ENCODE peak calls at places on chromosome 21, in four cellular contexts. Y is heart left ventricle, V is AG10803, S is fibroblast of pulmonary artery. K is an unnamed sample.

GRCh38 chr21:37149411-37149810 is 76.4 kb downstream of the TTC3 start:
- DNase-seq in V (peak), Y (no peak), S (peak), K (peak)

GRCh38 chr21:31874817-31875216 is 2.0 kb downstream of the HUNK start:
- DNase-seq in V (no peak), S (no peak), Y (no peak), K (no peak)

GRCh38 chr21:44333701-44334636 is 5.2 kb downstream of the CFAP410 start:
- DNase-seq in V (no peak), S (no peak), Y (no peak), K (no peak)

GRCh38 chr21:35981514-35982070 is 78.7 kb downstream of the SETD4 start:
- DNase-seq in Y (no peak), V (no peak), S (no peak), K (no peak)

GRCh38 chr21:38984982-38985422 is 179.3 kb downstream of the ETS2 start:
- DNase-seq in V (peak), S (peak), Y (no peak), K (peak)

GRCh38 chr21:34544032-34544496 is 32.1 kb upstream of the KCNE1 start:
- DNase-seq in V (peak), Y (peak), S (peak), K (peak)

GRCh38 chr21:20721151-20721550 is 277.1 kb upstream of the NCAM2 start:
- DNase-seq in V (no peak), S (no peak), Y (no peak), K (no peak)

GRCh38 chr21:31363720-31364119 is 19.7 kb upstream of the TIAM1 start:
- DNase-seq in Y (no peak), V (no peak), S (no peak), K (no peak)

GRCh38 chr21:34899760-34900159 is 149.3 kb downstream of the RUNX1 start:
- DNase-seq in S (no peak), Y (no peak), V (no peak), K (no peak)

GRCh38 chr21:31395268-31395667 is 51.2 kb upstream of the TIAM1 start:
- DNase-seq in S (no peak), Y (no peak), V (no peak), K (no peak)

GRCh38 chr21:38965910-38966504 is 160.3 kb downstream of the ETS2 start:
- DNase-seq in V (no peak), S (no peak), Y (no peak), K (no peak)

GRCh38 chr21:43966946-43967512 is 45.1 kb upstream of the TRAPPC10 start:
- DNase-seq in Y (no peak), S (no peak), V (no peak), K (no peak)

GRCh38 chr21:46667191-46667734 is 31.8 kb downstream of the PRMT2 start:
- DNase-seq in V (peak), Y (no peak), S (peak), K (peak)

GRCh38 chr21:33257404-33257803 is 8.8 kb upstream of the IL10RB start:
- DNase-seq in Y (no peak), V (no peak), S (no peak), K (no peak)

GRCh38 chr21:21111309-21111920 is 113.2 kb downstream of the NCAM2 start:
- DNase-seq in S (no peak), V (no peak), Y (no peak), K (no peak)

GRCh38 chr21:43921602-43921978 is 56.6 kb downstream of the AGPAT3 start:
- DNase-seq in V (no peak), S (no peak), Y (no peak), K (no peak)

DNA sequence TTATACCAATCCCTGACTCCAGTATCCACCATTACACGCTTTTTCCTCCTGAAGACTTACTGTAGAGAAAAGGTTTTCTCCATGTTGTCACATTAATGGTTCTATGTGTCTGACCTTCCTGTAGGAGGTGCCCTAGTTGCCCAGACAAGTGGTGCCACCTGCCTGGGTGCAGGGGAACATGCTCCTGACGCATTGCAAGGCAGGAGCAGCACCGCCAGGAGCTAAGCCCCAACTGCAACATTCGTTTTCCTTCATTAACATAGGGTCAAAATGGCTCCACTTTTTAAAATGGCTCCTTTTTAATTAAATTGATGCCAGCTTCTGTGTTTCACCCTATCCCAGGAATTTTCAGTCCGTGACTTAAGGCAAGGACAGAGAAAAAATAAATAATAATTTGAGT is 220.1 kb upstream of the SAMSN1 start:
- DNase-seq in S (no peak), Y (no peak), V (no peak), K (no peak)
- TF ChIP-seq CTCF in S (no peak), Y (no peak), V (no peak), K (no peak)

GRCh38 chr21:45454924-45455315 is 50.0 kb downstream of the COL18A1 start:
- DNase-seq in S (peak), Y (no peak), V (peak), K (peak)
- H3K4me3 ChIP-seq in S (no peak), Y (peak), V (peak), K (peak)

GRCh38 chr21:28781602-28782274 is 210.9 kb downstream of the LTN1 start:
- DNase-seq in S (peak), Y (no peak), V (peak), K (peak)
- TF ChIP-seq CTCF in S (peak), Y (peak), V (peak), K (peak)

GRCh38 chr21:41792711-41793110 is 25.9 kb upstream of the RIPK4 start:
- DNase-seq in V (no peak), Y (no peak), S (no peak), K (no peak)
- H3K4me3 ChIP-seq in V (no peak), Y (no peak), S (no peak), K (no peak)

GRCh38 chr21:25896657-25897056 is 161.9 kb downstream of the GABPA start:
- DNase-seq in Y (no peak), S (no peak), V (no peak), K (no peak)

GRCh38 chr21:25898671-25899070 is 163.9 kb downstream of the GABPA start:
- DNase-seq in V (peak), S (peak), Y (no peak), K (peak)

GRCh38 chr21:25897383-25897782 is 162.6 kb downstream of the GABPA start:
- DNase-seq in S (no peak), Y (no peak), V (no peak), K (no peak)

GRCh38 chr21:25891596-25891995 is 156.8 kb downstream of the GABPA start:
- DNase-seq in Y (no peak), V (no peak), S (no peak), K (no peak)

GRCh38 chr21:25895565-25896205 is 160.9 kb downstream of the GABPA start:
- DNase-seq in V (peak), S (peak), Y (no peak), K (peak)
- TF ChIP-seq CTCF in V (peak), S (peak), Y (peak), K (peak)

K was measured in fibroblast of the aortic adventitia.